ENCODE peak calls at places on chromosomes 12 and 14, in six cellular contexts. W is aorta; O is uterus; T is CD8-positive, alpha-beta memory T cell; M is naive thymus-derived CD4-positive, alpha-beta T cell; Z is brain microvascular endothelial cell. I is an unnamed sample. For H3K36me3, the result is how much of the 10 kb centered on the place peaks cover.

GRCh38 chr14:66649515-66649914 is 141.6 kb downstream of the GPHN start:
- DNase-seq in W (no peak), O (no peak), Z (no peak), M (no peak), T (no peak), I (no peak)

GRCh38 chr12:104154286-104154685 is 16.3 kb upstream of the NFYB start:
- DNase-seq in T (no peak), O (no peak), W (no peak), Z (no peak), M (no peak), I (no peak)

GRCh38 chr12:58765076-58765475 is 155.2 kb downstream of the LRIG3 start:
- DNase-seq in O (no peak), Z (no peak), T (no peak), W (no peak), M (no peak), I (no peak)

GRCh38 chr12:112761366-112761986 is 30.1 kb upstream of the RPH3A start:
- DNase-seq in Z (no peak), M (no peak), W (no peak), T (no peak), O (no peak), I (no peak)

GRCh38 chr14:38866461-38866860 is 236.6 kb downstream of the SEC23A start:
- DNase-seq in W (no peak), Z (no peak), T (no peak), O (no peak), M (no peak), I (no peak)

GRCh38 chr12:65442418-65442817 is 163.9 kb downstream of the MSRB3 start:
- DNase-seq in W (no peak), Z (no peak), T (no peak), M (no peak), O (no peak), I (no peak)

GRCh38 chr12:88805286-88805685 is 225.0 kb upstream of the KITLG start:
- DNase-seq in W (no peak), M (no peak), T (no peak), O (no peak), Z (no peak), I (no peak)

GRCh38 chr12:96420255-96420930 is 20.2 kb upstream of the CDK17 start:
- DNase-seq in M (no peak), T (no peak), O (no peak), Z (no peak), W (no peak), I (no peak)

GRCh38 chr14:57933363-57933762 is 67.5 kb upstream of the SLC35F4 start:
- DNase-seq in W (no peak), M (no peak), O (no peak), T (no peak), Z (no peak), I (no peak)

DNA sequence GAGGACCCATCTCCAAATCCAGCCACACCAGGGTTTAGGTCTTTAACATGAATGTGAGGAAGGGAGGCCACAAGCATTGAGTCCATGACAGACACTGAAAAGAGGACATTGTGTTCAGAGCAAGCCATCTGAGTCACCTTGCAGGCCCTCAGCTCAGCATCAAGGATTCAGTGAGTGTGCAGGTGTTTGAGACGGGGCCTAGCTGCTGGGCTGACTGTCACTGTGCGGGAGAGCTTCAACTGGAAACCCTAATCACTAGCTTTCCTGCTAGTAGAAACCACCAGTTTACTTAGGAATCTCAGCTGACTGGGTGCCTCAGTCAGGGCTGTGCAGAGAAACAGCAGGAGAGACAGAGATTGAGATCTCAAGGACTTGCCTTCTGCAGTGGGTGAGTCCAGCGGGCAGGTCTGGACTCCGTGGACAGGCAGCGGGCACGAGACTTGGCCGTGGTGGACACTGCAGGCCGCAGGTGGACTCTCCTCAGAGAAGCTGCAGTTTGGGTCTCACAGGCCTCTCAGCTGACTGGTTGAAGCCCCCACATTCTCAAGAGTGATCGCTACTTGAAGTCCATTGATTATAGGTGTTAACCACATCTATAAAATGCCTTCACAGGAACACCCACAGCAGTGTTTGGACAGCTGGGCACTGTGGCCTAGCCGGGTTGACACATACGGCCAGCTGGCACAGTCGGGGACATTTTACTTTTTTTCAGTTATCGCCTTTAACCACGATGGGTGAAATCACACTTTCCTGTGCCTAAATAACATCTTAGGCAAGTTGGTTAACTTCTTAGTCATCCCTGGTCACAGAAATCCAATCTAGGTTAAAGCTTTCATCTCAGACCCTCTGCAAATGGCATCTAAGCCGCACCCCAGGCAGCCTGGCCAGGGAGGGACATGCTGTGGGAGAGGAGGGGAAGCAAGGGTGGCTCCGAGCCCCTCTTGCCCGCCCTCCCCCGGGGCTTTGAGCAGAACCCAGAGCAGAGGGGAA is 85.9 kb upstream of the DYNC1H1 start:
- DNase-seq in T (peak), O (no peak), M (no peak), W (peak), Z (no peak), I (peak)
- H3K36me3 ChIP-seq in T (half or more), O (under half), M (under half), W (under half), Z (under half), I (under half)

GRCh38 chr12:116177017-116177416 is 100.5 kb downstream of the MED13L start:
- DNase-seq in M (no peak), W (no peak), O (no peak), T (no peak), Z (no peak), I (no peak)

GRCh38 chr12:116179384-116179783 is 98.1 kb downstream of the MED13L start:
- DNase-seq in O (no peak), T (no peak), Z (no peak), W (no peak), M (no peak), I (no peak)

GRCh38 chr12:116183741-116184141 is 93.8 kb downstream of the MED13L start:
- DNase-seq in W (no peak), M (no peak), Z (no peak), T (no peak), O (no peak), I (no peak)

GRCh38 chr12:116182359-116183063 is 95.0 kb downstream of the MED13L start:
- DNase-seq in W (no peak), T (no peak), Z (no peak), M (no peak), O (no peak), I (no peak)

DNA sequence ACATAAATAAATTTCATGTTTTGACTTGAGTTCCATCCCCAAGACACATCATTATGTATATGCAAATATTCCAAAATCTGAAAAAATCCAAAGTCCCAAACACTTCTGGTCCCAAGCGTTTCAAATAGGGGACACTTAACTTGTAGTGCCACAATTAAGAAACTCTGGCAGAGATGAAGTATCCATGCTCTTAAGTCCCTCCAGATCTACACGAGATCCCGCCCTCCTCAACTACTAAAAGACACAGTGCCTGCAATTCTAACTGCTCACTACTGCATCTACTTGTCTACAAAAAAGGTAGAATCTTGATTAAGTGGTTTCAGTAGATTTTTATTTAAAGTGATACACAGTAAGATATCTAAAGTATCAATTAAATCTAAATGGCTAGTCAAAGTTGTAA is 97.0 kb downstream of the MED13L start:
- DNase-seq in T (no peak), W (no peak), M (no peak), Z (no peak), O (no peak), I (no peak)
- H3K36me3 ChIP-seq in T (under half), W (under half), M (under half), Z (under half), O (under half), I (under half)

DNA sequence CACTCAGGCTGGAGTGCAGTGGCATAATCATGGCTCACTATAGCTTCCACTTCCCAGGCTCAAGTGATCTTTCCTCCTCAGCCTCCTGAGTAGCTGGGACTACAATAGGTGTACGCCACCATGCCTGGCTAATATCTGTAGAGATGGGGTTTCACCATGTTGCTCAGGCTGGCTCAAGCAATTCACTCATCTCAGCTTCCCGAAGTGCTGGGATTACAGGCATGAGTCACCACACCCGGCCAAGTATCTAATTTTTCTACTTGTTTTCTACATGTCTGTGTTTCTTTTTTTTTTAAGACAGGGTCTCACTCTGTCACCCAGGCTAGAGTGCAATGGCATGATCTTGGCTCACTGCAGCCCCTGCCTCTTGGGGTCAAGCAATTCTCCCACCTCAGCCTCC is 119.7 kb upstream of the MED13L start:
- DNase-seq in Z (peak), O (no peak), M (no peak), T (no peak), W (peak), I (no peak)
- H3K36me3 ChIP-seq in Z (under half), O (under half), M (under half), T (under half), W (under half), I (under half)

GRCh38 chr12:108382437-108382801 is 43.3 kb upstream of the CMKLR1 start:
- DNase-seq in Z (no peak), O (no peak), M (no peak), W (no peak), T (no peak), I (no peak)
- H3K36me3 ChIP-seq in Z (under half), O (under half), M (under half), W (under half), T (under half), I (under half)

DNA sequence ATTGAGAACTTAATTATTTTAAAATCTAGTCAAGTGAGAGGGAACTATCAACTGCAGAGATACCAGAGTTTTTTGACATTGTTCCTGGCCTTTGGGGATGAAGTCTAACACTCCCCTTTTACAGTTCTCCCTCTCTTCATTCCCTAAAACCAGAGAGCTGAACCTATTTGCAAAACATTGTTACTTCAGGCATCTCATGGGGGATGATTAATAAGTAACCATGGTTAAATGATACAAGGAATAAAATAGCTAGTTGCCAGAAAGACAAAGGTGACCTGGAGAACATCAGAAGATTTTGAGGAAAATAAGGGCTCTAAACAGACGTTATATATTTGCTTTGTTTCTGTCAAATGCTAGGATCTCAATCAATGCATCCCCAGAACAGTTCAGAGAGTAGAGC is 42.3 kb downstream of the PDE6H start:
- DNase-seq in O (no peak), M (no peak), W (no peak), Z (no peak), T (no peak), I (no peak)
- H3K36me3 ChIP-seq in O (under half), M (under half), W (under half), Z (under half), T (under half), I (under half)

GRCh38 chr12:113933201-113933786 is 32.8 kb downstream of the RBM19 start:
- DNase-seq in Z (peak), W (no peak), O (peak), T (no peak), M (no peak), I (no peak)
- H3K36me3 ChIP-seq in Z (under half), W (under half), O (under half), T (under half), M (under half), I (under half)

DNA sequence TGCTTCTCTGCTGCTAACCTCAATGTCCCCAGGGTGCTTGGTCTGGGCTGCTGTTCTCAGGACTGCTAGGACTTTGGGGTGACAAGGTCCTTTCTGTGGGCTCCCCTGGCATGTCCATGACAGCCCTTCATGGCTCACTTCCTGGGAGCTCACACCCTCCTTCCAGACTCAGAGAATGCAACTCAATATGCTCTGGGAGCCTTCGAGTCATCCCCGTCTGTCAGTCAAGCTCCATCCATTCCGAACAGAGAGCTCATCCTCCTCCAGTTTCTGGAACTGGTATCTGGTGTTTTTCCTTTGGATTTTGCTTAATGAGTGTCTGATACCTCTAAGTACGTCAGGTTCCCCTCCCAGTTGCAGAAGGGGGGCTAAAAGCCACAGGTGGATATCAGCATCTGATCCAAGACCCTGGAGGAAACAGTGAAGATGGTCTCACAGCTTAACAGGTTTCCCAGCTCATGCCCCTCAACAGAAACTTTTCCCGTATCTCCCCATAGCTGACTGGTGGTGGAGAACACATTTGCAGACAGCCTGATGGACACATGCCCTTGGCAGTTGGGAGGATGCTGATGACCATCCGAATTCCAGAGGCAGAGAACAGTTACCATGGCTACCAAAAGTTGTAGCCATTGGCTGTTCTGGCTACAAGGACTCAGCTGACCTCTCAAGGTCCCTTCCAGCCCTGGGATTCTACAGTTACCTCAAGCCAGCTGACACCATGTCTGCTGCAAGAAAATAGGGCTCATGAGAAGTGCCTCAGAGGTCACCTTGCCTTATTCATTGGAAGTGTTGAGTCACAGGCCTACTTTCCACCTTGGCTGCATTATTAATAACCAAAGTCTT is 9.5 kb upstream of the RAB35 start:
- DNase-seq in M (no peak), O (no peak), Z (no peak), T (no peak), W (no peak), I (no peak)
- H3K36me3 ChIP-seq in M (under half), O (under half), Z (half or more), T (under half), W (under half), I (half or more)

I was measured in stomach.